ENCODE peak calls at places on chromosomes 11 and 22, in seven cellular contexts. S is hepatocyte, F is heart left ventricle, N is iPS DF 6.9, Q is neuronal stem cell, T is spleen, H is right lobe of liver. B is an unnamed sample.

GRCh38 chr11:83162377-83162776 is 5.4 kb downstream of the PCF11 start:
- DNase-seq in S (no peak), F (no peak), N (no peak), Q (no peak), T (no peak), H (no peak), B (no peak)

GRCh38 chr11:27215471-27216267 is 147.3 kb downstream of the CCDC34 start:
- DNase-seq in S (no peak), F (peak), N (no peak), Q (no peak), T (peak), H (peak), B (no peak)

GRCh38 chr22:41825376-41825775 is 7.5 kb upstream of the SREBF2 start:
- DNase-seq in S (no peak), F (peak), N (no peak), Q (no peak), T (no peak), H (no peak), B (no peak)

GRCh38 chr11:58609723-58610122 is 12.7 kb upstream of the CNTF start:
- DNase-seq in S (no peak), F (no peak), N (no peak), Q (no peak), T (no peak), H (no peak), B (no peak)

GRCh38 chr11:81967242-81967641 is 766.4 kb downstream of the FAM181B start:
- DNase-seq in S (no peak), F (no peak), N (no peak), Q (no peak), T (no peak), H (no peak), B (no peak)

GRCh38 chr22:27100789-27101188 is 443.4 kb downstream of the MIAT start:
- DNase-seq in S (peak), F (no peak), N (no peak), Q (peak), T (no peak), H (no peak), B (no peak)

GRCh38 chr11:125688066-125688465 is 7.4 kb upstream of the ACRV1 start:
- DNase-seq in S (no peak), F (no peak), N (no peak), Q (no peak), T (no peak), H (no peak), B (no peak)

GRCh38 chr11:9004310-9004945 is 627 bp upstream of the NRIP3 start:
- DNase-seq in S (peak), F (peak), N (no peak), Q (peak), T (peak), H (no peak), B (no peak)

GRCh38 chr11:94563176-94563847 is 3.9 kb upstream of the PIWIL4 start:
- DNase-seq in S (no peak), F (no peak), N (no peak), Q (no peak), T (no peak), H (no peak), B (no peak)

GRCh38 chr11:113034591-113034990 is 73.4 kb downstream of the NCAM1 start:
- DNase-seq in S (no peak), F (no peak), N (no peak), Q (no peak), T (no peak), H (no peak), B (peak)

GRCh38 chr11:8988329-8989234 is 15.2 kb downstream of the NRIP3 start:
- DNase-seq in S (peak), F (no peak), N (no peak), Q (no peak), T (no peak), H (no peak), B (no peak)

GRCh38 chr11:129148487-129148886 is 43.6 kb downstream of the ARHGAP32 start:
- DNase-seq in S (no peak), F (no peak), N (no peak), Q (no peak), T (no peak), H (no peak), B (no peak)

GRCh38 chr11:17720796-17721171 is 1.4 kb downstream of the MYOD1 start:
- DNase-seq in S (no peak), F (no peak), N (no peak), Q (no peak), T (no peak), H (no peak), B (no peak)

GRCh38 chr11:64152841-64153691 is 12.8 kb downstream of the MACROD1 start:
- DNase-seq in S (peak), F (peak), N (no peak), Q (peak), T (peak), H (peak), B (no peak)

DNA sequence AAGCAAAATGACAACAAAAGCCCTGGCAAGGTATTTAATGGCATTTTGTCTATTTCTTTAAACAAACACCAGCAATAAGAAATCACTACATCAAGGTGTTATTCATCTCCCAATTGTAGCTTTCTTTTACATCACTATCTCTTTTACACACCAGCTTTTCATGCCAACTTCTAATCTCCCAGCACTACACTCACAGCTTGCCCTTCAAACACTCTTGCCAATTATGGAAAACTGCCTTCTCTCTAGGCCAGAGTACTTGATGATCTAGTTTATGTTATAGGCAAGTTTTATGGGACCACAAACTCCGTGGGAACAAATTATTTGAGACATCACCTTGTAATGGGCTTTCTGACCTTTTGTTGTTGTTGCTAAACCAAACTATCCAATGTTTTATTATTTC is 61.3 kb downstream of the SVIP start:
- DNase-seq in S (no peak), F (no peak), N (no peak), Q (no peak), T (no peak), H (no peak), B (no peak)
- H3K27ac ChIP-seq in S (no peak), F (no peak), N (no peak), Q (no peak), T (no peak), H (no peak), B (no peak)

GRCh38 chr11:123086315-123086714 is 24.4 kb upstream of the HSPA8 start:
- DNase-seq in S (no peak), F (no peak), N (no peak), Q (no peak), T (no peak), H (no peak), B (no peak)
- H3K27ac ChIP-seq in S (no peak), F (no peak), N (no peak), Q (no peak), T (peak), H (no peak), B (peak)

GRCh38 chr11:44065161-44065571 is 904 bp upstream of the ACCS start:
- DNase-seq in S (no peak), F (no peak), N (no peak), Q (no peak), T (no peak), H (no peak), B (no peak)
- H3K27ac ChIP-seq in S (peak), F (peak), N (no peak), Q (no peak), T (no peak), H (no peak), B (no peak)

GRCh38 chr11:76609736-76610370 is 60.7 kb downstream of the LRRC32 start:
- DNase-seq in S (no peak), F (no peak), N (no peak), Q (no peak), T (no peak), H (no peak), B (no peak)
- H3K27ac ChIP-seq in S (peak), F (peak), N (no peak), Q (no peak), T (no peak), H (no peak), B (no peak)

DNA sequence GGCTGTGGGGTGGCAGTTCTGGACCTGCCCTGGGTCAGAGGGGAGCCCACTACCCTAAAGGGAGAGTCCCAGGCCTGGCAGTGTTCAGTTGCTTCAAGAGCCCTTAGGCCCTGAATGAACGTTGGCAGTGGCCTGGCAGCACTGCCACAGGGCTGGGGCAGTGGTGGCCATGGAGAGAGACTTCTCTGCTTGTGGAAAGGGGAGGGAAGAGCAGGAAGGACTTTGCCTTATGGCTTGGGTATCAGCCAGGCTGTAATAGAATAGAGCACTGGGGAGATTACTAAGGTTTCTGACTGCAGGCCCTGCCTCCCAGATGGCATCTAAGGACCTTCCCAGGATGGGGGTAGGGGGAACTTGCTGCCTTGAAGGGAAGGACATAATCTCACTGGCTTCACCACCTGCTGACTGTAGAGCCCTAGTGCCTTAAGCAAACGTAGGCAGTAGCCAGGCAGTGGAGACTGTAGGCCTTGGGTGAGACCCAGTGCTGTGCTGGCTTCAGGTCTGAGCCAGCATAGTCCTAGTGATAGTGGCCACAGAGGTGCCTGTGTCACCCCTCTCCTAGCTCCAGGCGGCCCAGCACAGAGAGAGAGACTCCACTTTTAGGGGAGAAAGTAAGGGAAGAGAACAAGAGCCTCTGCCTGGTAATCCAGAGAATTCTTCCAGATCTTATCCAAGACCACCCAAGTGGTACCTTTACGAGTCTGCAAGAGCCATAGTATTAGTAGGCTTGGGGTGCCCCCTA is 27.6 kb downstream of the PLA2G6 start:
- DNase-seq in S (peak), F (no peak), N (no peak), Q (no peak), T (no peak), H (no peak), B (no peak)
- H3K27ac ChIP-seq in S (peak), F (no peak), N (no peak), Q (no peak), T (no peak), H (peak), B (no peak)

GRCh38 chr22:47814474-47814873 is 1052.0 kb downstream of the TBC1D22A start:
- DNase-seq in S (no peak), F (no peak), N (no peak), Q (no peak), T (no peak), H (no peak), B (no peak)
- H3K27ac ChIP-seq in S (no peak), F (no peak), N (no peak), Q (no peak), T (no peak), H (no peak), B (no peak)

GRCh38 chr22:39353346-39353745 is 3.6 kb downstream of the SYNGR1 start:
- DNase-seq in S (no peak), F (no peak), N (no peak), Q (no peak), T (no peak), H (no peak), B (no peak)
- H3K27ac ChIP-seq in S (no peak), F (no peak), N (no peak), Q (no peak), T (no peak), H (no peak), B (peak)

GRCh38 chr11:45858751-45859398 is 11.6 kb downstream of the CRY2 start:
- DNase-seq in S (no peak), F (peak), N (no peak), Q (no peak), T (no peak), H (no peak), B (no peak)
- H3K27ac ChIP-seq in S (peak), F (peak), N (no peak), Q (no peak), T (peak), H (peak), B (peak)

B was measured in SK-N-MC.